ENCODE peak calls at places on chromosomes 6 and 20, in six cellular contexts. J, V, O, G, T and W are unnamed samples.
A peak's percentile ranks its signal among the peaks of the same experiment; 100 is the strongest.

GRCh38 chr6:90296346-90297123 is at the start of gene BACH2:
- DNase-seq in J (peak; percentile 93), V (peak; percentile 70), O (peak; percentile 94), G (peak; percentile 92), T (peak; percentile 92), W (peak; percentile 88)

GRCh38 chr6:80425089-80425823 is 318.8 kb downstream of the BCKDHB start:
- DNase-seq in J (peak; percentile 96), V (no peak), O (no peak), G (no peak), T (peak; percentile 99), W (no peak)

GRCh38 chr6:150991487-150991886 is 126.0 kb downstream of the MTHFD1L start:
- DNase-seq in J (no peak), V (no peak), O (no peak), G (no peak), T (no peak), W (no peak)

GRCh38 chr6:30814137-30815084 is 69.9 kb upstream of the DDR1 start:
- DNase-seq in J (peak; percentile 83), V (no peak), O (peak; percentile 41), G (peak; percentile 65), T (peak; percentile 84), W (peak; percentile 12)

GRCh38 chr20:47502801-47503239 is 1.1 kb downstream of the NCOA3 start:
- DNase-seq in J (peak; percentile 76), V (no peak), O (no peak), G (no peak), T (peak; percentile 62), W (no peak)

GRCh38 chr20:38250607-38251006 is 9.9 kb downstream of the KIAA1755 start:
- DNase-seq in J (no peak), V (no peak), O (no peak), G (no peak), T (no peak), W (no peak)

GRCh38 chr6:113825776-113826175 is 31.4 kb upstream of the MARCKS start:
- DNase-seq in J (peak; percentile 85), V (no peak), O (no peak), G (peak; percentile 57), T (peak; percentile 84), W (no peak)

GRCh38 chr20:23161968-23162696 is 76.0 kb upstream of the CD93 start:
- DNase-seq in J (no peak), V (no peak), O (no peak), G (peak; percentile 91), T (no peak), W (peak; percentile 13)

GRCh38 chr6:112563368-112563767 is 216.2 kb downstream of the RFPL4B start:
- DNase-seq in J (peak; percentile 19), V (peak; percentile 27), O (no peak), G (no peak), T (peak; percentile 72), W (no peak)

GRCh38 chr6:130906736-130907381 is 79.7 kb downstream of the SMLR1 start:
- DNase-seq in J (peak; percentile 76), V (no peak), O (no peak), G (no peak), T (peak; percentile 88), W (no peak)

GRCh38 chr20:57469418-57470211 is 55.3 kb downstream of the CTCFL start:
- DNase-seq in J (no peak), V (no peak), O (no peak), G (peak; percentile 14), T (no peak), W (no peak)

GRCh38 chr20:62688855-62689460 is 19.7 kb upstream of the NTSR1 start:
- DNase-seq in J (peak; percentile 10), V (no peak), O (no peak), G (no peak), T (peak; percentile 7), W (no peak)

GRCh38 chr6:112372213-112372806 is 25.2 kb downstream of the RFPL4B start:
- DNase-seq in J (peak; percentile 66), V (no peak), O (no peak), G (no peak), T (peak; percentile 46), W (no peak)

GRCh38 chr6:15207923-15208322 is 37.9 kb upstream of the JARID2 start:
- DNase-seq in J (peak; percentile 70), V (peak; percentile 50), O (no peak), G (no peak), T (peak; percentile 50), W (no peak)

GRCh38 chr6:90502381-90502780 is 84.5 kb downstream of the MAP3K7 start:
- DNase-seq in J (no peak), V (no peak), O (no peak), G (no peak), T (no peak), W (no peak)

GRCh38 chr20:44217342-44218092 is 6.9 kb upstream of the OSER1 start:
- DNase-seq in J (peak; percentile 80), V (peak; percentile 66), O (peak; percentile 56), G (peak; percentile 73), T (peak; percentile 67), W (peak; percentile 70)

GRCh38 chr6:2134559-2134958 is 110.8 kb downstream of the GMDS start:
- DNase-seq in J (no peak), V (no peak), O (no peak), G (no peak), T (peak; percentile 55), W (no peak)
- H3K4me3 ChIP-seq in J (no peak overlapping the region), V (no peak overlapping the region), O (no peak overlapping the region), G (no peak overlapping the region), T (no peak overlapping the region), W (no peak overlapping the region)

DNA sequence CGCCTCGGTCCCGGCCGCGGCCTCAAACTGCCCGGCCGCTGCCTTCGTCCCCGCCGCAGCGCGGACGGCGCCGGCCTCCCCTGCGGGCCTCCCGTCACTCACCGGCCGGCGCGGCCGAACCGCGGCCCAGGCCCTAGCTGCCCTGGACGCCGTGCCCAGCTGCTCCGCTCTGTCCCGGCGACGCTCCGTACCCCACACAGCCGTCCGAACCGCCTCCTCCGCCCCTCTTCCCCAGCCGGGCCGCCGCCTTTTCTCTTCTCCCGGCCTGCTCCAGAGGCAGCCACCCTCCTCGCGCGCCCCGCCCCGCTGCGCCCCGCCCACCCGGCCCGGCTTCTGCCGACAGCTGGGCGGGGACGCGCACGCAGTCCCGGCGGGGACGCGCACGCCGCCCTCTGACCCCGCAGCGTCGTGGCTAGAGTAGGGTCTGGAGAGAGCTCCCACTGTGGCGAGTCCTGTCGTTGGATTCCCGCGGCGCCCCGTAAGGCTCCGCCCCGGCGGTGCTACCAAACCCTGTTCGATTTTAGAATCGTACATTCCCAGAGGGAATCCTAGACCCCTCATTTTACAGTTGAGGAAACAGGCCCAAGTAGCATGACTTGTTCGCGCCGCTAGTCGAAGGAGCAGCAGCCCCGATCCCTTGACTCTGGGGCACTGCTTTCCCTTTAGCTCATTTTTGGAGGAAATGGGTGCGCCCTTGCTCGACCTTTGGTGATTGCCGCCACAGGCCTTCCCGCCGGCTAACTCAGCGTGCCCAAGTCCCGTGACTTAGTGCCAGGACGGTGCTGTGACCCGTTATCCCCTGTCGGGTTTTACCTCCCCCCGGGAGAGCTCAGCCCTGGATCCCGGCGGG is at the start of gene FBXO30:
- DNase-seq in J (peak; percentile 92), V (peak; percentile 79), O (peak; percentile 81), G (peak; percentile 89), T (peak; percentile 80), W (peak; percentile 68)
- H3K4me1 ChIP-seq in J (peaks cover 40% of the 10 kb centered on the region), V (no peaks in the 10 kb centered on the region), O (peaks cover 32% of the 10 kb centered on the region), G (peaks cover 52% of the 10 kb centered on the region), T (peaks cover 6% of the 10 kb centered on the region), W (peaks cover 13% of the 10 kb centered on the region)

GRCh38 chr20:35954907-35955251 is 577 bp upstream of the SCAND1 start:
- DNase-seq in J (peak; percentile 77), V (no peak), O (peak; percentile 13), G (no peak), T (peak; percentile 43), W (peak; percentile 5)

GRCh38 chr20:35956616-35957015 is 2.3 kb upstream of the SCAND1 start:
- DNase-seq in J (no peak), V (no peak), O (no peak), G (no peak), T (no peak), W (no peak)

GRCh38 chr20:35952480-35953410 is 1.6 kb downstream of the SCAND1 start:
- DNase-seq in J (peak; percentile 55), V (no peak), O (no peak), G (no peak), T (peak; percentile 66), W (no peak)

GRCh38 chr20:35953411-35954199 is 697 bp downstream of the SCAND1 start:
- DNase-seq in J (peak; percentile 76), V (no peak), O (peak; percentile 58), G (peak; percentile 61), T (peak; percentile 28), W (peak; percentile 62)

GRCh38 chr20:35954200-35954906 is at the start of gene SCAND1:
- DNase-seq in J (peak; percentile 99), V (peak; percentile 95), O (peak; percentile 93), G (peak; percentile 96), T (peak; percentile 95), W (peak; percentile 96)
- H3K4me3 ChIP-seq in J (peak within 1 kb of the TSS; percentile 83), V (peak within 1 kb of the TSS; percentile 93), O (peak within 1 kb of the TSS; percentile 95), G (peak within 1 kb of the TSS; percentile 85), T (peak within 1 kb of the TSS; percentile 69), W (peak within 1 kb of the TSS; percentile 82)

DNA sequence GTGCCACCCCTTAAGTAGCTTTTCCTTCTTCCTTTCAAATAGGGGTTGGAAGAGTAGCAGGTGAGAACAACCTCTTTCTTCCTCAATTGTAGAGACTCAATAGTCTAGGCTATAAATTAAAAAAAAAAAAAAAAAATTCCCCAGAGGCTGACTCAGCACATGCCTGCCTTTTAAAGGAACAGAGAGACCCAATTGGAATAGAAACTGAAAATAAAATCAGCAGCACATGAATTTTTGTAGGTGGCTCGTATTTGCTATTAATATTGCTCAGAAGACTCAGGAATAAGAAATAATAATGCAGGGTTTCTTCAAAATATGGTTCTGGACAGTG is 19.3 kb downstream of the TOP1 start:
- DNase-seq in J (peak; percentile 55), V (no peak), O (no peak), G (no peak), T (no peak), W (no peak)
- H3K4me1 ChIP-seq in J (peaks cover 61% of the 10 kb centered on the region), V (peaks cover 5% of the 10 kb centered on the region), O (peaks cover 77% of the 10 kb centered on the region), G (peaks cover 84% of the 10 kb centered on the region), T (peaks cover 33% of the 10 kb centered on the region), W (peaks cover 41% of the 10 kb centered on the region)

GRCh38 chr20:24470031-24470781 is 777 bp downstream of the SYNDIG1 start:
- DNase-seq in J (peak; percentile 50), V (no peak), O (no peak), G (no peak), T (no peak), W (no peak)
- H3K4me3 ChIP-seq in J (peak overlapping the region; percentile 74), V (peak overlapping the region; percentile 84), O (no peak overlapping the region), G (peak overlapping the region; percentile 21), T (no peak overlapping the region), W (no peak overlapping the region)

DNA sequence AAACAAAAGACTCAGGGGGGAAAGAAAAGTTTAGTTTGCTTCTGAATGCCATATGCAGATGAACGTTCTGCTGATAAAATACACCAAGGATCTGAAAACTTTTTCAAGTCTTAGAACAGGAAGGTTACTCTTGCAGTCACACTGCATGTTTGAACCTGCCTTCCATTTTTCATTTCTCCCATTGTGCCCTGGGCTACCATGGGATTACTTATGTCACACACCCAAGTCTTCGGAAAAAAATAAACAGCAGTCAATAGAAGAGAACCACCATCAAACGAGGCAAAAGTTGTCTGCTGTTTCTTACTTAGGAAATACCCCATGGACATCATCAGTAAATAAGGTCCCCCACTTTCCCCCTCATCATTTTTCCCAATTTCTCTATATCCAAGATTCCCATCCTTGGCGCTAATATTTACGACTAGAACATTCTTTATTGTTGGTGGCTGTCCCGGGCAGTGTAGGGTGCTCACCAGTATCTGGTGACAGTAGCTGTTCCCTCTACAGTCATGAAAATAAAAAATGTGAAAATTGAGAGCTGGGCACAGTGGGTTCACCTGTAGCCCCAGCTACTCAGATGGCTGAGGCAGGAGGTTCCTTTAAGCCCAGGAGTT is 202.5 kb downstream of the BCAS1 start:
- DNase-seq in J (no peak), V (no peak), O (no peak), G (no peak), T (no peak), W (no peak)
- H3K4me1 ChIP-seq in J (peaks cover 47% of the 10 kb centered on the region), V (peaks cover 7% of the 10 kb centered on the region), O (peaks cover 74% of the 10 kb centered on the region), G (peaks cover 47% of the 10 kb centered on the region), T (peaks cover 30% of the 10 kb centered on the region), W (peaks cover 50% of the 10 kb centered on the region)